ENCODE peak calls at places on chromosomes 2 and 18, in seven cellular contexts. One of them, this sample, is unnamed.

GRCh38 chr2:69359371-69359770 is 27.7 kb downstream of the GFPT1 start:
- DNase-seq in left ventricle myocardium inferior: no peak
- DNase-seq in choroid plexus epithelial cell: no peak
- DNase-seq in Calu3: no peak
- DNase-seq in AG09319: no peak
- DNase-seq in CD4-positive, alpha-beta T cell: no peak
- DNase-seq in brain microvascular endothelial cell: no peak
- DNase-seq in this sample: no peak

GRCh38 chr2:230964136-230964730 is 31.7 kb upstream of the SPATA3 start:
- DNase-seq in left ventricle myocardium inferior: no peak
- DNase-seq in choroid plexus epithelial cell: no peak
- DNase-seq in Calu3: no peak
- DNase-seq in AG09319: no peak
- DNase-seq in CD4-positive, alpha-beta T cell: no peak
- DNase-seq in brain microvascular endothelial cell: no peak
- DNase-seq in this sample: no peak

GRCh38 chr2:108271691-108272253 is 16.9 kb upstream of the SULT1C2 start:
- DNase-seq in left ventricle myocardium inferior: no peak
- DNase-seq in choroid plexus epithelial cell: peak; percentile 88
- DNase-seq in Calu3: peak; percentile 59
- DNase-seq in AG09319: peak; percentile 47
- DNase-seq in CD4-positive, alpha-beta T cell: no peak
- DNase-seq in brain microvascular endothelial cell: peak; percentile 86
- DNase-seq in this sample: no peak

GRCh38 chr2:170493698-170494097 is 221.4 kb upstream of the SP5 start:
- DNase-seq in left ventricle myocardium inferior: no peak
- DNase-seq in choroid plexus epithelial cell: no peak
- DNase-seq in Calu3: no peak
- DNase-seq in AG09319: no peak
- DNase-seq in CD4-positive, alpha-beta T cell: no peak
- DNase-seq in brain microvascular endothelial cell: peak; percentile 43
- DNase-seq in this sample: no peak

GRCh38 chr2:3254438-3254941 is 123.1 kb downstream of the EIPR1 start:
- DNase-seq in left ventricle myocardium inferior: no peak
- DNase-seq in choroid plexus epithelial cell: no peak
- DNase-seq in Calu3: no peak
- DNase-seq in AG09319: no peak
- DNase-seq in CD4-positive, alpha-beta T cell: no peak
- DNase-seq in brain microvascular endothelial cell: no peak
- DNase-seq in this sample: no peak

GRCh38 chr2:145957929-145958328 is 1438.0 kb upstream of the ZEB2 start:
- DNase-seq in left ventricle myocardium inferior: no peak
- DNase-seq in choroid plexus epithelial cell: peak; percentile 14
- DNase-seq in Calu3: no peak
- DNase-seq in AG09319: no peak
- DNase-seq in CD4-positive, alpha-beta T cell: no peak
- DNase-seq in brain microvascular endothelial cell: no peak
- DNase-seq in this sample: no peak

GRCh38 chr2:166539340-166540162 is 45.5 kb upstream of the SCN7A start:
- DNase-seq in left ventricle myocardium inferior: no peak
- DNase-seq in choroid plexus epithelial cell: peak; percentile 81
- DNase-seq in Calu3: peak; percentile 61
- DNase-seq in AG09319: peak; percentile 57
- DNase-seq in CD4-positive, alpha-beta T cell: peak; percentile 1
- DNase-seq in brain microvascular endothelial cell: peak; percentile 67
- DNase-seq in this sample: peak; percentile 59

GRCh38 chr2:20450201-20451108 is 3.6 kb downstream of the RHOB start:
- DNase-seq in left ventricle myocardium inferior: peak; percentile 61
- DNase-seq in choroid plexus epithelial cell: peak; percentile 83
- DNase-seq in Calu3: peak; percentile 53
- DNase-seq in AG09319: peak; percentile 73
- DNase-seq in CD4-positive, alpha-beta T cell: no peak
- DNase-seq in brain microvascular endothelial cell: peak; percentile 78
- DNase-seq in this sample: no peak

GRCh38 chr2:213416832-213417231 is 132.6 kb downstream of the SPAG16 start:
- DNase-seq in left ventricle myocardium inferior: no peak
- DNase-seq in choroid plexus epithelial cell: no peak
- DNase-seq in Calu3: no peak
- DNase-seq in AG09319: no peak
- DNase-seq in CD4-positive, alpha-beta T cell: no peak
- DNase-seq in brain microvascular endothelial cell: no peak
- DNase-seq in this sample: no peak

GRCh38 chr2:183162362-183162761 is 38.1 kb downstream of the NUP35 start:
- DNase-seq in left ventricle myocardium inferior: no peak
- DNase-seq in choroid plexus epithelial cell: peak; percentile 65
- DNase-seq in Calu3: no peak
- DNase-seq in AG09319: no peak
- DNase-seq in CD4-positive, alpha-beta T cell: no peak
- DNase-seq in brain microvascular endothelial cell: peak; percentile 77
- DNase-seq in this sample: no peak

GRCh38 chr18:62366992-62367391 is 41.9 kb downstream of the TNFRSF11A start:
- DNase-seq in left ventricle myocardium inferior: no peak
- DNase-seq in choroid plexus epithelial cell: no peak
- DNase-seq in Calu3: no peak
- DNase-seq in AG09319: no peak
- DNase-seq in CD4-positive, alpha-beta T cell: no peak
- DNase-seq in brain microvascular endothelial cell: no peak
- DNase-seq in this sample: no peak

GRCh38 chr2:239882781-239883180 is 142.4 kb downstream of the NDUFA10 start:
- DNase-seq in left ventricle myocardium inferior: no peak
- DNase-seq in choroid plexus epithelial cell: no peak
- DNase-seq in Calu3: no peak
- DNase-seq in AG09319: no peak
- DNase-seq in CD4-positive, alpha-beta T cell: no peak
- DNase-seq in brain microvascular endothelial cell: no peak
- DNase-seq in this sample: no peak

GRCh38 chr18:658947-659533 is 1.6 kb downstream of the TYMS start:
- DNase-seq in left ventricle myocardium inferior: no peak
- DNase-seq in choroid plexus epithelial cell: no peak
- DNase-seq in Calu3: no peak
- DNase-seq in AG09319: no peak
- DNase-seq in CD4-positive, alpha-beta T cell: no peak
- DNase-seq in brain microvascular endothelial cell: no peak
- DNase-seq in this sample: no peak

GRCh38 chr2:120565095-120565460 is 170.6 kb upstream of the GLI2 start:
- DNase-seq in left ventricle myocardium inferior: no peak
- DNase-seq in choroid plexus epithelial cell: no peak
- DNase-seq in Calu3: no peak
- DNase-seq in AG09319: no peak
- DNase-seq in CD4-positive, alpha-beta T cell: no peak
- DNase-seq in brain microvascular endothelial cell: no peak
- DNase-seq in this sample: no peak

GRCh38 chr2:198347936-198348335 is 543.5 kb downstream of the PLCL1 start:
- DNase-seq in left ventricle myocardium inferior: no peak
- DNase-seq in choroid plexus epithelial cell: no peak
- DNase-seq in Calu3: no peak
- DNase-seq in AG09319: no peak
- DNase-seq in CD4-positive, alpha-beta T cell: no peak
- DNase-seq in brain microvascular endothelial cell: peak; percentile 0
- DNase-seq in this sample: no peak

GRCh38 chr2:26606847-26607190 is 34.3 kb downstream of the CIB4 start:
- DNase-seq in left ventricle myocardium inferior: no peak
- DNase-seq in choroid plexus epithelial cell: no peak
- DNase-seq in Calu3: peak; percentile 82
- DNase-seq in AG09319: no peak
- DNase-seq in CD4-positive, alpha-beta T cell: no peak
- DNase-seq in brain microvascular endothelial cell: no peak
- DNase-seq in this sample: no peak

GRCh38 chr2:203631068-203631757 is 75.2 kb upstream of the CD28 start:
- DNase-seq in left ventricle myocardium inferior: no peak
- DNase-seq in choroid plexus epithelial cell: peak; percentile 6
- DNase-seq in Calu3: no peak
- DNase-seq in AG09319: peak; percentile 74
- DNase-seq in CD4-positive, alpha-beta T cell: no peak
- DNase-seq in brain microvascular endothelial cell: no peak
- DNase-seq in this sample: no peak

GRCh38 chr2:138846216-138846821 is 66.1 kb upstream of the NXPH2 start:
- DNase-seq in left ventricle myocardium inferior: no peak
- DNase-seq in choroid plexus epithelial cell: peak; percentile 45
- DNase-seq in Calu3: peak; percentile 6
- DNase-seq in AG09319: no peak
- DNase-seq in CD4-positive, alpha-beta T cell: no peak
- DNase-seq in brain microvascular endothelial cell: peak; percentile 2
- DNase-seq in this sample: no peak

DNA sequence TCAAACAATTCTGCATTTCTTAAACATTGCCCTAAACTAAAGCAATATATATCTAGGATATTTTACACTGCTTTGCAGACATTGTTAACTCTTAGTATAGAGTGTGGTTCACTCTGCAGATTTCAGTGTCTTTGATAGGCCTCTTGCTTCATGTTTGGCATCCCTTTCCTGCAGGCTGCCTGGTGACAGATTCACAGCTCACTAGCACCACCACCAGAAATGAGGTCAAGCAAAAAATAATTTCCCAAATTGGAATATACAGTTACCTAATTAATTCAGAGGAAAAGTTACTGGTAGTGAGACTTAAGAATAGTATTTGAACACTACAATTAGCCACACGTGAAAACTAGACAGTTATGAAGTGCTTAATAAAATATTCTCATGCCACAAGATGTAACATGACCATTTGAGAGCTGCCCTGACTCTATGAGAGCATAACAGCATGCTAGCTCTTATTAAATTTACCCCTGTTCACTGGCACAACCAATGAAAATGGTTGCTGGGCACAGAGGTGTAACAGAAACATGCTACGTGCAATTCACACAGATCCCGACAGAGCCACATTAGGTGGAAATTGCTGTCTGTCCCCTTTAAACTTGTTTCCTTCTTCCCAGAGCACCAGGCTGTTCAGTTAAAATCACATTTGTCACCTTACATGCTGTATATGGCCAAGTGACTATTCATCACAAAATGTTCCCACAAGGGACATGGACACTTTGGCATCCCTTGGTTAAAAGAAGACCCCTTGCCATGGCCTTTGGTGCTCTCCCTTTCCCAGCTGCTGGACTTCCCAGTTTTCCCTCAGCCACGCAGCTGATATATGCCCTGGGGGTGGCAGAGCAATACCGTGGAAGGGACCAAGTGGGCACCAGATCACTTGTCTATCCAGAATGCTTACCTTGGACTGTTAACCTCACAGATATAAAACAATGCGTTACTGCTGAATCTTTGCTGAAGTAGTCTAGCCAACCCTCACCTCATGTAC is 35.7 kb downstream of the PAIP2B start:
- DNase-seq in left ventricle myocardium inferior: no peak
- DNase-seq in choroid plexus epithelial cell: peak; percentile 53
- DNase-seq in Calu3: no peak
- DNase-seq in AG09319: no peak
- DNase-seq in CD4-positive, alpha-beta T cell: no peak
- DNase-seq in brain microvascular endothelial cell: peak; percentile 2
- DNase-seq in this sample: no peak
- TF ChIP-seq CTCF in left ventricle myocardium inferior: peak; percentile 51
- TF ChIP-seq CTCF in choroid plexus epithelial cell: peak; percentile 61
- TF ChIP-seq CTCF in Calu3: no peak
- TF ChIP-seq CTCF in AG09319: peak; percentile 21
- TF ChIP-seq CTCF in CD4-positive, alpha-beta T cell: no peak
- TF ChIP-seq CTCF in brain microvascular endothelial cell: peak; percentile 43
- TF ChIP-seq CTCF in this sample: peak; percentile 47

DNA sequence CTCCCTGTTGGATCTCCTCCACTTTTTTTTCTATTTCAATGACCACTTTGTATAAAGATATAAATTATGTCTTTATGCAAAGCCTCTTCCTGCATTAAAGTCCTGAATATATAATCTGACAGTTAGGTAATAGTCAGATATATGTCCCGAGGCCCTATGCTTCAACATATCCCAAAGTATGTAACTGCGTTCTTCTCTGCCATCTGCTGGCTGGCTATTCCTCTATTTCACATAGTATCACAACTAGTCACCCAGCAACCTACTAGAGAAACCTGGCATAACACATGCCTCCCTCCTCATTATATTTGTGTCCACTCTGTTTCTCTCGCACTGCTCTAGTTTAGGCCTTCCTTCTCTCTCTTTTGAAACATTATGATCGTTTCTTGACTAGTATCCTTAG is 640.8 kb downstream of the DPP10 start:
- DNase-seq in left ventricle myocardium inferior: no peak
- DNase-seq in choroid plexus epithelial cell: no peak
- DNase-seq in Calu3: no peak
- DNase-seq in AG09319: no peak
- DNase-seq in CD4-positive, alpha-beta T cell: no peak
- DNase-seq in brain microvascular endothelial cell: no peak
- DNase-seq in this sample: no peak
- TF ChIP-seq CTCF in left ventricle myocardium inferior: peak; percentile 37
- TF ChIP-seq CTCF in choroid plexus epithelial cell: no peak
- TF ChIP-seq CTCF in Calu3: no peak
- TF ChIP-seq CTCF in AG09319: no peak
- TF ChIP-seq CTCF in CD4-positive, alpha-beta T cell: no peak
- TF ChIP-seq CTCF in brain microvascular endothelial cell: no peak
- TF ChIP-seq CTCF in this sample: peak; percentile 36

GRCh38 chr2:15184491-15184890 is 376.6 kb downstream of the NBAS start:
- DNase-seq in left ventricle myocardium inferior: no peak
- DNase-seq in choroid plexus epithelial cell: no peak
- DNase-seq in Calu3: no peak
- DNase-seq in AG09319: no peak
- DNase-seq in CD4-positive, alpha-beta T cell: no peak
- DNase-seq in brain microvascular endothelial cell: no peak
- DNase-seq in this sample: no peak

GRCh38 chr2:15186118-15186517 is 375.0 kb downstream of the NBAS start:
- DNase-seq in left ventricle myocardium inferior: no peak
- DNase-seq in choroid plexus epithelial cell: no peak
- DNase-seq in Calu3: no peak
- DNase-seq in AG09319: no peak
- DNase-seq in CD4-positive, alpha-beta T cell: no peak
- DNase-seq in brain microvascular endothelial cell: no peak
- DNase-seq in this sample: no peak

GRCh38 chr2:15191801-15192200 is 369.3 kb downstream of the NBAS start:
- DNase-seq in left ventricle myocardium inferior: no peak
- DNase-seq in choroid plexus epithelial cell: no peak
- DNase-seq in Calu3: no peak
- DNase-seq in AG09319: no peak
- DNase-seq in CD4-positive, alpha-beta T cell: no peak
- DNase-seq in brain microvascular endothelial cell: no peak
- DNase-seq in this sample: no peak

DNA sequence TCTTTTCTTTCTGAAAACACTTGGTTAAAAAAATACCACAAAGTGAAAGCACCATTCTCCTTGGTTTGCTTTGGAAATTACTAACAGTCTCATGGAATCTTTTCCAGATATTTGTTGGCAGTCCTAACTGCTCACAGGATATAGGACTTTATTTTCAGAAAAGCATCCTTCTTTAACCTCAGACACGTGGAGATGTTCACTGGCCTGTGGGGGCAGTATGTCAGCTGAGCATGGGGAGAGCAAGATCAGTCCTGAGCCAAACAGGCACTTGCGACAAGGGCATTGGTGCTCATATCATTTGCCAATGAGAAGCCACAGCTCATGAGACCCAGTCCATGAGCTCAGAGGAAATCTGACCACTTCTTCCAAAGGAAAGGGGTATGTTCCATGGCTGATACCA is 371.9 kb downstream of the NBAS start:
- DNase-seq in left ventricle myocardium inferior: no peak
- DNase-seq in choroid plexus epithelial cell: no peak
- DNase-seq in Calu3: no peak
- DNase-seq in AG09319: no peak
- DNase-seq in CD4-positive, alpha-beta T cell: no peak
- DNase-seq in brain microvascular endothelial cell: no peak
- DNase-seq in this sample: no peak
- TF ChIP-seq CTCF in left ventricle myocardium inferior: no peak
- TF ChIP-seq CTCF in choroid plexus epithelial cell: no peak
- TF ChIP-seq CTCF in Calu3: no peak
- TF ChIP-seq CTCF in AG09319: no peak
- TF ChIP-seq CTCF in CD4-positive, alpha-beta T cell: no peak
- TF ChIP-seq CTCF in brain microvascular endothelial cell: peak; percentile 27
- TF ChIP-seq CTCF in this sample: no peak

GRCh38 chr2:74474899-74475298 is 2.4 kb upstream of the MRPL53 start:
- DNase-seq in left ventricle myocardium inferior: no peak
- DNase-seq in choroid plexus epithelial cell: no peak
- DNase-seq in Calu3: no peak
- DNase-seq in AG09319: no peak
- DNase-seq in CD4-positive, alpha-beta T cell: no peak
- DNase-seq in brain microvascular endothelial cell: no peak
- DNase-seq in this sample: no peak
- TF ChIP-seq CTCF in left ventricle myocardium inferior: peak; percentile 14
- TF ChIP-seq CTCF in choroid plexus epithelial cell: peak; percentile 56
- TF ChIP-seq CTCF in Calu3: peak; percentile 36
- TF ChIP-seq CTCF in AG09319: no peak
- TF ChIP-seq CTCF in CD4-positive, alpha-beta T cell: no peak
- TF ChIP-seq CTCF in brain microvascular endothelial cell: peak; percentile 57
- TF ChIP-seq CTCF in this sample: peak; percentile 35